ENCODE peak calls at places on chromosomes 6 and 20, in six cellular contexts. I is aorta, Z is body of pancreas, N is fibroblast of lung, H is testis, E is kidney. Y is an unnamed sample. For H3K4me1, the result is how much of the 10 kb centered on the place peaks cover.

GRCh38 chr6:5671604-5672559 is 334.8 kb downstream of the NRN1 start:
- DNase-seq in I (no peak), Z (no peak), N (peak), H (no peak), E (no peak), Y (no peak)

GRCh38 chr6:47670851-47671250 is 27.5 kb upstream of the ADGRF4 start:
- DNase-seq in I (no peak), Z (no peak), N (no peak), H (no peak), E (no peak), Y (no peak)

GRCh38 chr20:23449400-23449799 is 3.3 kb downstream of the CST11 start:
- DNase-seq in I (no peak), Z (no peak), N (peak), H (no peak), E (no peak), Y (no peak)

GRCh38 chr20:4069741-4070140 is 54.4 kb upstream of the RNF24 start:
- DNase-seq in I (no peak), Z (no peak), N (peak), H (no peak), E (no peak), Y (peak)

GRCh38 chr6:44731485-44732095 is 344.1 kb downstream of the CDC5L start:
- DNase-seq in I (no peak), Z (no peak), N (peak), H (no peak), E (no peak), Y (no peak)

GRCh38 chr6:144286503-144287393 is 1.6 kb downstream of the UTRN start:
- DNase-seq in I (peak), Z (peak), N (peak), H (peak), E (peak), Y (peak)

GRCh38 chr6:21067521-21067920 is 526.0 kb upstream of the SOX4 start:
- DNase-seq in I (no peak), Z (no peak), N (peak), H (no peak), E (no peak), Y (no peak)

GRCh38 chr6:81752969-81753708 is 658 bp upstream of the TENT5A start:
- DNase-seq in I (peak), Z (peak), N (peak), H (peak), E (peak), Y (peak)

GRCh38 chr6:14025160-14025559 is 92.4 kb upstream of the CD83 start:
- DNase-seq in I (no peak), Z (no peak), N (no peak), H (no peak), E (no peak), Y (no peak)

GRCh38 chr20:38002422-38002821 is 30.8 kb downstream of the TTI1 start:
- DNase-seq in I (no peak), Z (no peak), N (no peak), H (no peak), E (no peak), Y (no peak)

GRCh38 chr6:25404693-25405169 is 125.6 kb downstream of the CARMIL1 start:
- DNase-seq in I (peak), Z (no peak), N (no peak), H (no peak), E (no peak), Y (no peak)

GRCh38 chr6:120122401-120122800 is 772.8 kb upstream of the MAN1A1 start:
- DNase-seq in I (no peak), Z (no peak), N (no peak), H (no peak), E (no peak), Y (no peak)

GRCh38 chr6:102986086-102986485 is 1592.6 kb downstream of the GRIK2 start:
- DNase-seq in I (no peak), Z (no peak), N (no peak), H (no peak), E (no peak), Y (no peak)

GRCh38 chr6:491233-491632 is 99.7 kb downstream of the IRF4 start:
- DNase-seq in I (no peak), Z (no peak), N (peak), H (no peak), E (no peak), Y (no peak)

GRCh38 chr20:37649017-37649416 is 44.8 kb upstream of the CTNNBL1 start:
- DNase-seq in I (no peak), Z (no peak), N (no peak), H (no peak), E (no peak), Y (no peak)

GRCh38 chr6:17519120-17519519 is 81.0 kb upstream of the FAM8A1 start:
- DNase-seq in I (no peak), Z (no peak), N (peak), H (no peak), E (no peak), Y (no peak)

GRCh38 chr20:62668441-62669027 is 26.2 kb downstream of the SLCO4A1 start:
- DNase-seq in I (no peak), Z (peak), N (peak), H (peak), E (no peak), Y (no peak)

DNA sequence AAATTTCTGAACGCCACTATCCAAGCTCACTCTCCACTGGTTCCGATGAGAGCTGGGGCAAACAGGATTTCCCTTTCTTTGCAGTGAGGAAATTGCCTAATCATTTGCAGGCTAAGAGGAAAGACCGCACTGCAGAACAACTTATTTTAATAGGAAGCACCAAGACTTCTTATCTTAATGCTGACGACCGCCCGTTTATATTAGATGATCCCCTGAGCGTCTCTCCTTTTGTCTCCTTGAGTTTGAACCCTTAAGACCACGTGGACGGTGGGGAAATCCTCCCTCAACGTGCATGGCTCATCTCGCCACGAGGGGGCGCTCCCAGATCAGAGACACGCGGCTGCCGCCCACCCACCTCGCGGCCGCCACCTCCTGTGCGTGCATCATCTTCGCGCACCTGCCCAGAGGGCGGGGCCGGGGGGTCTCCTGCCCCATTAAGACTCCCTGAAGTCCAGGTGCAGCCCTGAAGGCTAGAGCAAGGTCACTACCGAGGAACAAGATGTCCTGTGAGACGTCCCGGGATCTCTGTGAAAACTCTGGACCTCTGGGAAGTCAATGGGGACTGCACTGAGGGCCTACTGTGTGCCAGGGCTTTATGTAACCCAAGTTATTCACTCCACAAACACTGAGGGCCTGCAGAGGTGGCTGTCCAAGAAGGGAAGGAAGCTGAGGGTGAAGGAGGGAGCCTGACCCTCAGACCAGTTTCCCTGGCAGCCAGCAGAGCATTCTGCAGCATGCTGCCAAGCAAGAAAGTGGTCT is 28.2 kb downstream of the PDYN start:
- DNase-seq in I (peak), Z (peak), N (peak), H (peak), E (peak), Y (peak)
- H3K27ac ChIP-seq in I (no peak), Z (no peak), N (no peak), H (no peak), E (no peak), Y (no peak)

DNA sequence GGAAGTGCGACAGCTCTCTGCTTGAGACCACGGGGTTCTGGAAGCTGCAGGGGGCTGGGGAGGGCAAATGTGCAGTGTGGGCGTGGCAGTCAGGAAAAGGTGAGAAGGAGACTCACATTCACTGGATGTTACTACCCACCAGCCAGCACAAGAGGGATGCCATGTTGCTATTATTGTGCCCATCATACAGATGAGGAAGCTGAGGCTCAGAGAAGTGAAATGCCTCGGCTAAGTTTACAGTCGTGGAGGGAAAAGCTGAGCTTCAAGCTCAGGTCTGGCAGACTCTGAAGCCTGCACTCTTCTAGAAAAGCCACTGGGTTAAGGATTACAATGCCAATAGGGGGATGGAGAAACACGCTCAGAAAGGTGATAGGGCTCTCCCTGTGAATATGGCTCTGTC is 34.4 kb downstream of the HNF4A start:
- DNase-seq in I (no peak), Z (no peak), N (no peak), H (no peak), E (no peak), Y (no peak)
- H3K4me1 ChIP-seq in I (under half), Z (under half), N (under half), H (under half), E (under half), Y (under half)

GRCh38 chr6:30075987-30076311 is 380 bp upstream of the RNF39 start:
- DNase-seq in I (no peak), Z (peak), N (no peak), H (no peak), E (peak), Y (peak)
- H3K4me3 ChIP-seq in I (no peak), Z (no peak), N (no peak), H (peak), E (no peak), Y (peak)

GRCh38 chr6:27066802-27067201 is 180.7 kb upstream of the PRSS16 start:
- DNase-seq in I (no peak), Z (no peak), N (no peak), H (peak), E (no peak), Y (no peak)
- H3K27ac ChIP-seq in I (no peak), Z (no peak), N (no peak), H (peak), E (no peak), Y (no peak)

GRCh38 chr6:158043008-158043407 is 61.3 kb downstream of the SYNJ2 start:
- DNase-seq in I (peak), Z (no peak), N (no peak), H (no peak), E (peak), Y (no peak)

GRCh38 chr6:158041370-158041769 is 59.7 kb downstream of the SYNJ2 start:
- DNase-seq in I (peak), Z (no peak), N (no peak), H (no peak), E (no peak), Y (no peak)

GRCh38 chr6:158040804-158041347 is 59.2 kb downstream of the SYNJ2 start:
- DNase-seq in I (peak), Z (no peak), N (peak), H (no peak), E (peak), Y (no peak)

GRCh38 chr6:158042245-158042798 is 60.7 kb downstream of the SYNJ2 start:
- DNase-seq in I (peak), Z (no peak), N (peak), H (peak), E (peak), Y (no peak)

GRCh38 chr6:158041788-158042187 is 60.1 kb downstream of the SYNJ2 start:
- DNase-seq in I (peak), Z (no peak), N (no peak), H (no peak), E (peak), Y (no peak)
- H3K4me1 ChIP-seq in I (under half), Z (under half), N (under half), H (under half), E (under half), Y (under half)

GRCh38 chr6:130934848-130935585 is 107.8 kb downstream of the SMLR1 start:
- DNase-seq in I (no peak), Z (no peak), N (peak), H (no peak), E (no peak), Y (no peak)

GRCh38 chr6:130936933-130937332 is 109.7 kb downstream of the SMLR1 start:
- DNase-seq in I (no peak), Z (no peak), N (no peak), H (no peak), E (no peak), Y (no peak)

GRCh38 chr6:130935978-130936377 is 108.8 kb downstream of the SMLR1 start:
- DNase-seq in I (no peak), Z (no peak), N (peak), H (no peak), E (no peak), Y (no peak)

GRCh38 chr6:130933712-130934200 is 106.5 kb downstream of the SMLR1 start:
- DNase-seq in I (no peak), Z (no peak), N (peak), H (no peak), E (no peak), Y (no peak)

DNA sequence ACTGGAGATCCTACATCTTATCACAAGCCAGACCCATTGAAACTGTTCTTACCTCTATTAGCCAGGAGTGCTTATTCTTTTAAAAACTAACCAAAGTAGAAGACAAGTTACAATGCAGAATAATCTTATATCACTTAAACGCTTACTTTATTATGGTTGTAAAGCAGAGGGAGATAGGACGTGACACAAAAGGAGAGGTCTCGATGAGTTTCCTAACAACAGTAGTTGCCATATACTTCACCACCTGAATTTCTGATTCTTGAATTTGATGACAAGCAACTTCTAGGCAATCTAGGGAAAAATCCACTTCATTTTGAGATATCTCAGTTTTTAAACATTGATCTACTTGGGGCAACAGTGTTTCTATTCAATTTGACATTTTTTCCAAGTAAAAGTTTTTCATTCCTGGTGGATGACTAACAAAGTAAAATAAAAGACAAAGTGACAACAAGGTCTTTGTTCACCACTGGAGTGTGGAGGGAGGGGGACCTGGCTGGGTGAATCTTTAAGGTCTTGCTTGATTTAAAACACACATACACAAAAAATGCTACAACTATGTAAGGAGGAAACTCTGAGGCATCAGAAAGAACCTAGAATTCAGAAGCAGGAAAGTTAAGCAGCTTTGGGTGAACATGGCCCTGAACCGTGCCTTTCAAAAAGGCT is 110.9 kb downstream of the SMLR1 start:
- DNase-seq in I (no peak), Z (no peak), N (peak), H (peak), E (no peak), Y (no peak)
- H3K4me3 ChIP-seq in I (no peak), Z (no peak), N (no peak), H (no peak), E (no peak), Y (no peak)

GRCh38 chr6:152380993-152381898 is 255.9 kb downstream of the SYNE1 start:
- DNase-seq in I (peak), Z (peak), N (peak), H (peak), E (peak), Y (peak)
- H3K27ac ChIP-seq in I (peak), Z (peak), N (peak), H (peak), E (peak), Y (peak)

GRCh38 chr20:50969416-50969815 is 10.8 kb downstream of the MOCS3 start:
- DNase-seq in I (no peak), Z (no peak), N (no peak), H (no peak), E (no peak), Y (peak)

GRCh38 chr20:50967621-50968020 is 9.0 kb downstream of the MOCS3 start:
- DNase-seq in I (no peak), Z (no peak), N (peak), H (no peak), E (no peak), Y (no peak)

GRCh38 chr20:50975701-50976330 is 17.2 kb downstream of the MOCS3 start:
- DNase-seq in I (no peak), Z (no peak), N (no peak), H (no peak), E (no peak), Y (peak)

GRCh38 chr20:50968289-50968688 is 9.7 kb downstream of the MOCS3 start:
- DNase-seq in I (no peak), Z (no peak), N (no peak), H (no peak), E (no peak), Y (no peak)

DNA sequence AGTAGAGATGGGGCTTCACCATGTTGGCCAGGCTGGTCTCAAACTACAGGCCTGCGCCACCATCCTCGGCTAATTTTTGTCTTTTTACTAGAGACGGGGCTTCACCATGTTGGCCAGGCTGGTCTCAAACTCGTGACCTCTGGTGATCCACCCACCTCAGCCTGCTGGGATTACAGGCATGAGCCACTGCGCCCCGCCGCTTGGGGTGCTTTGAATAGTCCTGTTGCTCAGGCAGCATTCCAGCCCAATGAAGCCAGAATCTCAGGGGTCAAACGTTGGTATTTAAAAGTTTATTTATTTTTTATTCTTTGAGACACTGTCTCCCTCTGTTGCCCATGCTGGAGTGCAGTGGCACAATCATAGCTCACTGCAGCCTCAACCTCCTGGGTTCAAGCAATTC is 11.3 kb downstream of the MOCS3 start:
- DNase-seq in I (no peak), Z (no peak), N (no peak), H (no peak), E (no peak), Y (peak)
- H3K4me1 ChIP-seq in I (under half), Z (under half), N (under half), H (under half), E (under half), Y (under half)

DNA sequence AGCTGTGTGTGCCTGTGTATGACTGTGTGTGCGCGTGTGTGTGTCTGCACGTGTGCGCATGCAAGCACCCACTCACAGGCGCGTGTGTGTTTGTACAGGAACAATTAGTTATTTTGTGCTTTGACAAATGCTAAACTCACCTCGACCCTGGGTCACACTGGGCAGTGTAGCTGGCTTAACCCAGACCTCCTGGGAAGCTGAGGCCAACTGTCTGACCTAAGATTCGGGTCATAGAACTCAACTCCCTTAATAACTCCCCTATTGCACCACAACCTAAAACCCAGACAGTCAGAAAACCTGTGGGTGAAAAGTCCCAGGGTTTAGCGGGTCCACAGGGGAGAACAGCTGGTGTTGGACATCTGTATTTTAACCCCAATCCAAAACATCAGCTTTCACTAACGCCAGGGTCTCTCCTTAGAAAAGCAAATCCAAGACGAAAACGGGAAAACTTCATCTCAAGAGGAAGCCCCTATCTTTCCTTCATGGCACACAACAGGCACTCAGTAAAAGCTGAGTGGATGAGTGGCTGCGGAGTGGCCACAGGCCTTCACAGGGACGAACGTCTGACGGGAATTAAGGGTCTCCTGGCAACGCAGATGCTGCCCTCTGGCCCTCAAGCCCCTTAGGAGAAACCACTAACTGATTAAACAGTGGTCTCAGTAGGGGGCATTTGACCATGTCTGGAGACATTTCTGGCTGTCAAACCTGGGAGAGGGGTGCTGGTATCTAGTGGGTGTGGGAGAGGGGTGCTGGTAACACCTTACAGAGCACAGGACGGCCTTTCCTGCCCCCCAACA is 4.5 kb downstream of the PMEPA1 start:
- DNase-seq in I (no peak), Z (no peak), N (no peak), H (no peak), E (no peak), Y (no peak)
- H3K4me3 ChIP-seq in I (no peak), Z (no peak), N (no peak), H (no peak), E (no peak), Y (peak)